ENCODE peak calls at places on chromosomes 6 and 20, in seven cellular contexts. R, A, X, P, F, L and K are unnamed samples.

GRCh38 chr6:142872376-142872775 is 72.6 kb downstream of the HIVEP2 start:
- DNase-seq in R (no peak), A (no peak), X (no peak), P (no peak), F (no peak), L (no peak), K (no peak)

GRCh38 chr20:33515569-33516216 is 25.8 kb downstream of the CBFA2T2 start:
- DNase-seq in R (no peak), A (no peak), X (no peak), P (no peak), F (no peak), L (no peak), K (no peak)

GRCh38 chr20:63252157-63252780 is 2.0 kb downstream of the NKAIN4 start:
- DNase-seq in R (no peak), A (no peak), X (no peak), P (no peak), F (peak; percentile 22), L (no peak), K (no peak)

GRCh38 chr20:31707994-31708744 is 14.5 kb downstream of the BCL2L1 start:
- DNase-seq in R (no peak), A (no peak), X (no peak), P (no peak), F (no peak), L (no peak), K (no peak)

GRCh38 chr6:134816780-134817179 is 133.1 kb downstream of the ALDH8A1 start:
- DNase-seq in R (peak; percentile 54), A (no peak), X (no peak), P (peak; percentile 74), F (no peak), L (no peak), K (no peak)

GRCh38 chr20:53750827-53751393 is 157.3 kb upstream of the ZNF217 start:
- DNase-seq in R (no peak), A (no peak), X (no peak), P (peak; percentile 90), F (no peak), L (peak; percentile 89), K (no peak)

GRCh38 chr6:19319005-19319404 is 518.2 kb upstream of the ID4 start:
- DNase-seq in R (no peak), A (no peak), X (no peak), P (no peak), F (no peak), L (no peak), K (no peak)

GRCh38 chr6:4649728-4650127 is 126.5 kb upstream of the CDYL start:
- DNase-seq in R (no peak), A (no peak), X (no peak), P (peak; percentile 48), F (no peak), L (no peak), K (no peak)

GRCh38 chr20:57596998-57597939 is 23.0 kb downstream of the ZBP1 start:
- DNase-seq in R (no peak), A (peak; percentile 53), X (peak; percentile 89), P (peak; percentile 49), F (peak; percentile 75), L (peak; percentile 81), K (peak; percentile 91)

GRCh38 chr6:6320901-6321300 is 439 bp upstream of the F13A1 start:
- DNase-seq in R (no peak), A (no peak), X (peak; percentile 18), P (no peak), F (no peak), L (no peak), K (no peak)

GRCh38 chr20:9348316-9348715 is 166.1 kb upstream of the LAMP5 start:
- DNase-seq in R (no peak), A (no peak), X (no peak), P (no peak), F (no peak), L (no peak), K (no peak)

GRCh38 chr6:7249391-7249790 is 63.6 kb downstream of the SSR1 start:
- DNase-seq in R (no peak), A (no peak), X (no peak), P (no peak), F (no peak), L (no peak), K (no peak)

GRCh38 chr6:44128020-44128917 is 915 bp downstream of the TMEM63B start:
- DNase-seq in R (no peak), A (no peak), X (peak; percentile 45), P (peak; percentile 25), F (peak; percentile 47), L (peak; percentile 64), K (peak; percentile 54)
- TF ChIP-seq CTCF in R (no peak), A (no peak), X (no peak), P (no peak), F (peak; percentile 44), L (no peak), K (no peak)

GRCh38 chr20:12166053-12166717 is 248.5 kb downstream of the BTBD3 start:
- DNase-seq in R (peak; percentile 70), A (no peak), X (peak; percentile 13), P (peak; percentile 92), F (no peak), L (peak; percentile 63), K (no peak)
- TF ChIP-seq CTCF in R (peak; percentile 20), A (no peak), X (no peak), P (peak; percentile 13), F (no peak), L (no peak), K (no peak)

GRCh38 chr6:44073612-44074382 is 53.5 kb downstream of the MRPL14 start:
- DNase-seq in R (no peak), A (no peak), X (no peak), P (no peak), F (peak; percentile 22), L (peak; percentile 39), K (peak; percentile 28)
- TF ChIP-seq CTCF in R (no peak), A (no peak), X (no peak), P (peak; percentile 8), F (no peak), L (peak; percentile 8), K (no peak)

GRCh38 chr6:157282279-157282678 is 41.0 kb downstream of the TMEM242 start:
- DNase-seq in R (no peak), A (no peak), X (no peak), P (no peak), F (no peak), L (no peak), K (no peak)

GRCh38 chr6:157284738-157285421 is 38.4 kb downstream of the TMEM242 start:
- DNase-seq in R (no peak), A (no peak), X (no peak), P (no peak), F (no peak), L (no peak), K (no peak)

GRCh38 chr6:157283900-157284737 is 39.2 kb downstream of the TMEM242 start:
- DNase-seq in R (no peak), A (no peak), X (no peak), P (no peak), F (no peak), L (no peak), K (no peak)

GRCh38 chr6:157281570-157281969 is 41.7 kb downstream of the TMEM242 start:
- DNase-seq in R (no peak), A (no peak), X (no peak), P (no peak), F (no peak), L (peak; percentile 40), K (no peak)

GRCh38 chr6:157283330-157283898 is 39.9 kb downstream of the TMEM242 start:
- DNase-seq in R (no peak), A (no peak), X (no peak), P (no peak), F (no peak), L (no peak), K (no peak)
- TF ChIP-seq CTCF in R (no peak), A (no peak), X (no peak), P (no peak), F (no peak), L (no peak), K (no peak)